ENCODE peak calls at places on chromosomes 13 and 19, in nine cellular contexts. Z is activated CD8-positive, alpha-beta memory T cell treated with anti-CD3 and anti-CD28 coated beads, Interleukin-2, amount 10 ng/mL, durations not matched to agents 7 days and 5 days; P is left cardiac atrium; O is left lung; L is central memory CD8-positive, alpha-beta T cell; H is A549; J is pancreas; R is lower lobe of right lung; U is HepG2. Y is an unnamed sample.

GRCh38 chr13:40200273-40200978 is 466.0 kb downstream of the FOXO1 start:
- ATAC-seq in Z (no peak), P (no peak), O (no peak), L (no peak), H (no peak), J (no peak), R (no peak), U (no peak), Y (peak; percentile 47)

GRCh38 chr19:15631817-15632216 is 8.9 kb upstream of the CYP4F3 start:
- ATAC-seq in Z (no peak), P (no peak), O (peak; percentile 54), L (no peak), H (peak; percentile 55), J (peak; percentile 35), R (no peak), U (peak; percentile 27), Y (no peak)

GRCh38 chr19:4014541-4015491 is 7.3 kb downstream of the PIAS4 start:
- ATAC-seq in Z (peak; percentile 62), P (peak; percentile 44), O (peak; percentile 6), L (no peak), H (peak; percentile 67), J (peak; percentile 56), R (no peak), U (no peak), Y (no peak)

GRCh38 chr19:38653028-38653571 is 5.7 kb downstream of the ACTN4 start:
- ATAC-seq in Z (no peak), P (peak; percentile 29), O (no peak), L (no peak), H (peak; percentile 6), J (peak; percentile 46), R (no peak), U (peak; percentile 64), Y (no peak)

GRCh38 chr13:92433963-92434362 is 792.6 kb upstream of the GPC6 start:
- ATAC-seq in Z (no peak), P (no peak), O (no peak), L (no peak), H (no peak), J (no peak), R (no peak), U (no peak), Y (no peak)

GRCh38 chr13:29733069-29733700 is 117.2 kb downstream of the UBL3 start:
- ATAC-seq in Z (no peak), P (no peak), O (peak; percentile 59), L (no peak), H (no peak), J (peak; percentile 53), R (peak; percentile 76), U (no peak), Y (peak; percentile 39)

GRCh38 chr19:7968796-7969559 is 25.5 kb upstream of the TIMM44 start:
- ATAC-seq in Z (no peak), P (no peak), O (no peak), L (no peak), H (no peak), J (no peak), R (no peak), U (no peak), Y (no peak)

GRCh38 chr19:50204811-50205675 is 1.6 kb downstream of the MYH14 start:
- ATAC-seq in Z (no peak), P (peak; percentile 34), O (peak; percentile 86), L (no peak), H (no peak), J (peak; percentile 86), R (peak; percentile 94), U (peak; percentile 74), Y (peak; percentile 56)

GRCh38 chr19:3982701-3983541 is 2.3 kb downstream of the EEF2 start:
- ATAC-seq in Z (no peak), P (no peak), O (no peak), L (no peak), H (peak; percentile 4), J (no peak), R (no peak), U (peak; percentile 8), Y (no peak)

GRCh38 chr13:27280841-27281240 is 10.2 kb downstream of the RASL11A start:
- ATAC-seq in Z (no peak), P (no peak), O (no peak), L (no peak), H (no peak), J (no peak), R (no peak), U (no peak), Y (no peak)

GRCh38 chr13:23651887-23652286 is 81.7 kb downstream of the TNFRSF19 start:
- ATAC-seq in Z (no peak), P (no peak), O (no peak), L (peak; percentile 43), H (no peak), J (no peak), R (no peak), U (no peak), Y (no peak)

GRCh38 chr19:10292789-10293636 is 3.3 kb downstream of the ICAM5 start:
- ATAC-seq in Z (no peak), P (no peak), O (no peak), L (no peak), H (no peak), J (no peak), R (no peak), U (no peak), Y (no peak)

GRCh38 chr19:19464339-19465098 is 50.8 kb downstream of the TSSK6 start:
- ATAC-seq in Z (no peak), P (no peak), O (peak; percentile 33), L (no peak), H (no peak), J (peak; percentile 67), R (no peak), U (no peak), Y (no peak)

GRCh38 chr19:8506402-8506957 is 4.0 kb upstream of the PRAM1 start:
- ATAC-seq in Z (no peak), P (no peak), O (peak; percentile 20), L (no peak), H (peak; percentile 76), J (peak; percentile 48), R (peak; percentile 37), U (peak; percentile 6), Y (no peak)

GRCh38 chr19:9917322-9917721 is 19.0 kb downstream of the OLFM2 start:
- ATAC-seq in Z (no peak), P (peak; percentile 48), O (peak; percentile 37), L (no peak), H (peak; percentile 87), J (peak; percentile 74), R (peak; percentile 40), U (peak; percentile 77), Y (no peak)

GRCh38 chr13:95485045-95485517 is 67.4 kb upstream of the CLDN10 start:
- ATAC-seq in Z (no peak), P (peak; percentile 36), O (peak; percentile 36), L (no peak), H (peak; percentile 74), J (peak; percentile 38), R (no peak), U (peak; percentile 90), Y (no peak)

GRCh38 chr13:95492044-95492801 is 60.3 kb upstream of the CLDN10 start:
- ATAC-seq in Z (no peak), P (no peak), O (no peak), L (no peak), H (no peak), J (no peak), R (no peak), U (no peak), Y (no peak)

GRCh38 chr19:49136771-49137171 is 17.4 kb downstream of the PPFIA3 start:
- ATAC-seq in Z (no peak), P (peak; percentile 82), O (peak; percentile 10), L (no peak), H (no peak), J (no peak), R (peak; percentile 25), U (no peak), Y (no peak)

GRCh38 chr19:47848871-47849473 is 10.1 kb upstream of the TPRX2 start:
- ATAC-seq in Z (no peak), P (no peak), O (no peak), L (no peak), H (peak; percentile 73), J (no peak), R (no peak), U (no peak), Y (no peak)

GRCh38 chr19:613732-614567 is 19.4 kb downstream of the POLRMT start:
- ATAC-seq in Z (no peak), P (no peak), O (no peak), L (no peak), H (no peak), J (no peak), R (no peak), U (no peak), Y (peak; percentile 14)